ENCODE peak calls at places on chromosome 1, in four cellular contexts. One of them, this sample, is unnamed.
A peak's percentile ranks its signal among the peaks of the same experiment; 100 is the strongest.

GRCh38 chr1:26351591-26352337 is 2.2 kb downstream of the CRYBG2 start:
- DNase-seq in Peyer's patch: no peak
- DNase-seq in esophagus squamous epithelium: no peak
- DNase-seq in left ventricle myocardium inferior: no peak
- DNase-seq in this sample: no peak

GRCh38 chr1:232166942-232167341 is 463.0 kb downstream of the SIPA1L2 start:
- DNase-seq in Peyer's patch: no peak
- DNase-seq in esophagus squamous epithelium: no peak
- DNase-seq in left ventricle myocardium inferior: no peak
- DNase-seq in this sample: no peak

GRCh38 chr1:197619008-197619640 is 156.2 kb downstream of the DENND1B start:
- DNase-seq in esophagus squamous epithelium: no peak
- DNase-seq in left ventricle myocardium inferior: no peak
- DNase-seq in Peyer's patch: no peak
- DNase-seq in this sample: no peak

GRCh38 chr1:9149837-9150581 is 21.1 kb upstream of the GPR157 start:
- DNase-seq in esophagus squamous epithelium: no peak
- DNase-seq in left ventricle myocardium inferior: peak; percentile 53
- DNase-seq in Peyer's patch: no peak
- DNase-seq in this sample: peak; percentile 79

GRCh38 chr1:234737210-234737761 is 127.3 kb upstream of the IRF2BP2 start:
- DNase-seq in esophagus squamous epithelium: no peak
- DNase-seq in Peyer's patch: no peak
- DNase-seq in left ventricle myocardium inferior: no peak
- DNase-seq in this sample: peak; percentile 13

GRCh38 chr1:174626031-174627020 is 178.6 kb downstream of the GPR52 start:
- DNase-seq in esophagus squamous epithelium: no peak
- DNase-seq in left ventricle myocardium inferior: no peak
- DNase-seq in Peyer's patch: no peak
- DNase-seq in this sample: no peak

GRCh38 chr1:157703981-157704380 is 3.4 kb upstream of the FCRL3 start:
- DNase-seq in esophagus squamous epithelium: no peak
- DNase-seq in Peyer's patch: no peak
- DNase-seq in left ventricle myocardium inferior: no peak
- DNase-seq in this sample: no peak

GRCh38 chr1:16248603-16249534 is 11.9 kb upstream of the CPLANE2 start:
- DNase-seq in esophagus squamous epithelium: no peak
- DNase-seq in Peyer's patch: peak; percentile 27
- DNase-seq in left ventricle myocardium inferior: peak; percentile 86
- DNase-seq in this sample: peak; percentile 85

GRCh38 chr1:230066036-230066435 is 1.0 kb upstream of the GALNT2 start:
- DNase-seq in Peyer's patch: no peak
- DNase-seq in left ventricle myocardium inferior: no peak
- DNase-seq in esophagus squamous epithelium: no peak
- DNase-seq in this sample: no peak

GRCh38 chr1:93573940-93574469 is 107.6 kb downstream of the BCAR3 start:
- DNase-seq in esophagus squamous epithelium: no peak
- DNase-seq in Peyer's patch: no peak
- DNase-seq in left ventricle myocardium inferior: peak; percentile 12
- DNase-seq in this sample: no peak

GRCh38 chr1:179709841-179710329 is 33.2 kb upstream of the FAM163A start:
- DNase-seq in esophagus squamous epithelium: no peak
- DNase-seq in left ventricle myocardium inferior: peak; percentile 32
- DNase-seq in Peyer's patch: no peak
- DNase-seq in this sample: no peak

GRCh38 chr1:1890506-1891348 is at the start of gene GNB1:
- DNase-seq in Peyer's patch: peak; percentile 82
- DNase-seq in esophagus squamous epithelium: no peak
- DNase-seq in left ventricle myocardium inferior: peak; percentile 88
- DNase-seq in this sample: peak; percentile 94

GRCh38 chr1:25550155-25550506 is 6.7 kb downstream of the LDLRAP1 start:
- DNase-seq in Peyer's patch: no peak
- DNase-seq in left ventricle myocardium inferior: no peak
- DNase-seq in esophagus squamous epithelium: no peak
- DNase-seq in this sample: no peak

GRCh38 chr1:227362039-227362438 is 43.7 kb upstream of the CDC42BPA start:
- DNase-seq in esophagus squamous epithelium: no peak
- DNase-seq in left ventricle myocardium inferior: no peak
- DNase-seq in Peyer's patch: no peak
- DNase-seq in this sample: no peak

GRCh38 chr1:12417389-12417788 is 187.6 kb downstream of the VPS13D start:
- DNase-seq in esophagus squamous epithelium: no peak
- DNase-seq in Peyer's patch: no peak
- DNase-seq in left ventricle myocardium inferior: no peak
- DNase-seq in this sample: no peak

GRCh38 chr1:51100264-51100880 is 1.7 kb upstream of the C1orf185 start:
- DNase-seq in Peyer's patch: no peak
- DNase-seq in left ventricle myocardium inferior: no peak
- DNase-seq in esophagus squamous epithelium: no peak
- DNase-seq in this sample: no peak

GRCh38 chr1:22471078-22471477 is 19.4 kb downstream of the ZBTB40 start:
- DNase-seq in left ventricle myocardium inferior: peak; percentile 43
- DNase-seq in esophagus squamous epithelium: no peak
- DNase-seq in Peyer's patch: no peak
- DNase-seq in this sample: no peak

GRCh38 chr1:225415307-225415706 is 12.5 kb downstream of the LBR start:
- DNase-seq in left ventricle myocardium inferior: no peak
- DNase-seq in Peyer's patch: no peak
- DNase-seq in esophagus squamous epithelium: no peak
- DNase-seq in this sample: no peak

GRCh38 chr1:183630748-183631147 is 4.8 kb downstream of the ARPC5 start:
- DNase-seq in esophagus squamous epithelium: no peak
- DNase-seq in left ventricle myocardium inferior: no peak
- DNase-seq in Peyer's patch: no peak
- DNase-seq in this sample: no peak

GRCh38 chr1:50615036-50615750 is 191.9 kb upstream of the DMRTA2 start:
- DNase-seq in left ventricle myocardium inferior: no peak
- DNase-seq in Peyer's patch: no peak
- DNase-seq in esophagus squamous epithelium: no peak
- DNase-seq in this sample: no peak

GRCh38 chr1:28601696-28602095 is 9.6 kb downstream of the RAB42 start:
- DNase-seq in Peyer's patch: no peak
- DNase-seq in esophagus squamous epithelium: no peak
- DNase-seq in left ventricle myocardium inferior: no peak
- DNase-seq in this sample: no peak

GRCh38 chr1:248852548-248852947 is 6.3 kb downstream of the ZNF692 start:
- DNase-seq in left ventricle myocardium inferior: no peak
- DNase-seq in Peyer's patch: no peak
- DNase-seq in esophagus squamous epithelium: no peak
- DNase-seq in this sample: no peak

GRCh38 chr1:158654570-158654969 is 31.9 kb downstream of the SPTA1 start:
- DNase-seq in esophagus squamous epithelium: no peak
- DNase-seq in left ventricle myocardium inferior: no peak
- DNase-seq in Peyer's patch: peak; percentile 19
- DNase-seq in this sample: no peak

GRCh38 chr1:54585181-54586066 is 37.4 kb downstream of the ACOT11 start:
- DNase-seq in esophagus squamous epithelium: no peak
- DNase-seq in Peyer's patch: no peak
- DNase-seq in left ventricle myocardium inferior: peak; percentile 73
- DNase-seq in this sample: no peak

GRCh38 chr1:207991331-207991914 is 80.5 kb upstream of the CD34 start:
- DNase-seq in esophagus squamous epithelium: no peak
- DNase-seq in Peyer's patch: no peak
- DNase-seq in left ventricle myocardium inferior: no peak
- DNase-seq in this sample: no peak

GRCh38 chr1:194466706-194467105 is 1280.3 kb upstream of the B3GALT2 start:
- DNase-seq in Peyer's patch: no peak
- DNase-seq in esophagus squamous epithelium: no peak
- DNase-seq in left ventricle myocardium inferior: no peak
- DNase-seq in this sample: no peak

GRCh38 chr1:230977781-230978490 is 725 bp downstream of the TTC13 start:
- DNase-seq in Peyer's patch: peak; percentile 31
- DNase-seq in left ventricle myocardium inferior: peak; percentile 23
- DNase-seq in esophagus squamous epithelium: no peak
- DNase-seq in this sample: peak; percentile 74

GRCh38 chr1:151972533-151973270 is 21.0 kb downstream of the S100A10 start:
- DNase-seq in Peyer's patch: no peak
- DNase-seq in esophagus squamous epithelium: no peak
- DNase-seq in left ventricle myocardium inferior: no peak
- DNase-seq in this sample: no peak

GRCh38 chr1:209546390-209547080 is 37.0 kb upstream of the CAMK1G start:
- DNase-seq in Peyer's patch: no peak
- DNase-seq in esophagus squamous epithelium: no peak
- DNase-seq in left ventricle myocardium inferior: no peak
- DNase-seq in this sample: no peak

GRCh38 chr1:246788895-246789338 is 64.7 kb downstream of the SCCPDH start:
- DNase-seq in left ventricle myocardium inferior: no peak
- DNase-seq in esophagus squamous epithelium: no peak
- DNase-seq in Peyer's patch: no peak
- DNase-seq in this sample: no peak

GRCh38 chr1:70331962-70332361 is 22.6 kb downstream of the ANKRD13C start:
- DNase-seq in left ventricle myocardium inferior: no peak
- DNase-seq in Peyer's patch: no peak
- DNase-seq in esophagus squamous epithelium: no peak
- DNase-seq in this sample: no peak

GRCh38 chr1:182806015-182806678 is 16.6 kb downstream of the NPL start:
- DNase-seq in left ventricle myocardium inferior: no peak
- DNase-seq in esophagus squamous epithelium: no peak
- DNase-seq in Peyer's patch: no peak
- DNase-seq in this sample: no peak

DNA sequence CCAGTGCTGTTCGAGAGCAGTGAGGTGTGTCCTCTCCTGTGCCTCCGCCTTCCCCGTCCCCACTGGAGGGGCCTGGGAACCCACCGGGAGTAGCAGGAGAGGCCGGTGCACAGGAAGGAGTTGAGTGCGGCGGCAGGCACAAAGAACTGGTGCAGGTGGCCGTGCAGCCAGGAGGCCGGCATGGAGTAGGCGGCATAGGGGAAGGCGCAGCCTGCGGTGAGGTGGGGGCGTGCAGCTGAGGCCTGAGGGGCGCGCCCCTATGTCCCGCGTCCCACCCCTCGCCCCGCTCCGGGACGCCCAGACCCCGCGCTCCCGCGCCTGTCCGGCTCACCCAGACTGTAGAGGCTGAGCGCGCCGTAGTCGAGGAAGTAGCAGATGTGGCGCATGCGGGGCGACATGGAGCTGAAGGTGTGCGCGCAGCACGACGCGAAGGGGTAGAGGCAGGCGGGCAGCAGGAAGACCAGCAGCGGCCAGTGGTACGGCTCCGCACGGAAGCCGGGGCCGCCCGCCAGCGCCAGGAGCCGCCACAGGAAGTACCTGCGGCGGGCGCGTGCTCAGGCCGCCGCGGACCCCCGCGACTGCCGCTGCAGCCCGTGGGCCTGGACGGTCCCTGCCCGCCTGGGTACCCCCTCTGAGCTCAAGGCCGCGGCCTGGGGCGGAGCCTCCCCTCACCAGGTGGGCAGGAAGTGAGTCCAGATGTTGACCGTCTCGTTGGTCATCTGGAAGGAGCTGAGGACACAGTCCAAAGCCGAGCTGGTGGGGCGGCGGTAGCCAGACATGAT is 2.2 kb downstream of the PAQR6 start:
- DNase-seq in left ventricle myocardium inferior: no peak
- DNase-seq in esophagus squamous epithelium: no peak
- DNase-seq in Peyer's patch: peak; percentile 25
- DNase-seq in this sample: peak; percentile 73
- H3K4me3 ChIP-seq in left ventricle myocardium inferior: peak overlapping the region; percentile 53
- H3K4me3 ChIP-seq in esophagus squamous epithelium: peak overlapping the region; percentile 41
- H3K4me3 ChIP-seq in Peyer's patch: peak overlapping the region; percentile 39
- H3K4me3 ChIP-seq in this sample: peak overlapping the region; percentile 34

DNA sequence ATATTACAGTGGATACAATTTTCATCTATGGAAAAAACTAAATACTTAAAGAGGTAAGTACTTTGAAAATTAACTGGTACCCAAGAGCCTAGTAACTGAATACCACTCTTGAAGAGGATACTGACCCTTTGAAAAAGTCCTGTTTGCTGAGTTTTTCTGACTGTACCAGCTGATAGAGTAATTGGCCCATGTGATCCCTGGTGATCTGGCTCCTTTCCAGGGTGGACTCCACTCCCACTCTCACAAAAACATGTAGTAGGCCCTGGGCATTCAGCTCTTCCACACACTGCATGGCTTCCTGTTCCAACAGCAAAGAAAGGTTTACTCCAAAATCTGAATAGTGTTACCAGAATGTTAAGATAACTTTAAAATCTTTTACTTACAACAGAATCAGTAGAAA is 53.6 kb upstream of the HP1BP3 start:
- DNase-seq in esophagus squamous epithelium: no peak
- DNase-seq in left ventricle myocardium inferior: no peak
- DNase-seq in Peyer's patch: no peak
- DNase-seq in this sample: no peak
- H3K4me3 ChIP-seq in esophagus squamous epithelium: no peak overlapping the region
- H3K4me3 ChIP-seq in left ventricle myocardium inferior: no peak overlapping the region
- H3K4me3 ChIP-seq in Peyer's patch: no peak overlapping the region
- H3K4me3 ChIP-seq in this sample: no peak overlapping the region

DNA sequence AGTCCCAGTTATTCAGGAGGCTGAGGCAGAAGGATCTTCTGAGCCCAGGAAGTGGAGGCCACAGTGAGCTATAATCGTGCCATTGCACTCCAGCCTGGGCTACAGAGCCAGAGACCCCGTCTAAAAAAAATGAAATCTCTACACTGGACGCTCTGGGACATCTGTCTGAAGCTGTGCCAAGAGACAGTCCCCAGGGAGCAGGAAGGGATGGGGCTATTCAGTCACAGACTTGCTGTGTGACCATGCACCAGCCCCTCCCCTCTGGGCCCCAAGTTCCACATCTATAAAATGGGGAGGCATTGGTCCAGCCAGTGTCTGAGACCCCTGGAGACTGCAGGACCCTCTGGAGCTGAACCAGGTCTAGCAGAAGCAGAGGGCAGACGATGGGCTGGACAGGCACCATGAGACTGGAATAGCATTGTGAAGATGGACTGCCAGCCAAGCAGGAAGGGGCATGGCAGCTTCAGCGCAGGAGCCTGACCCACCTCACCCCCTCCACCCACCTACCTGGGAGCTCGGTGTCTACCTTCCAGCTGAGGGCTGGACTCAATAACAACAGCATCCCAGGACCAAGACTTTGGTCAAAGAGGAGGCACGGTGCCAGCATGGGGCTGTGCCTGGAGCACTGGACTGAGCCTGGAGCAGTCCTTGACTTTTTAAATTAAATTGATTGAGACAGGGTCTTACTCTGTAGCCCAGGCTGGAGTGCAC is 1.4 kb downstream of the TMEM54 start:
- DNase-seq in esophagus squamous epithelium: no peak
- DNase-seq in Peyer's patch: no peak
- DNase-seq in left ventricle myocardium inferior: no peak
- DNase-seq in this sample: peak; percentile 47
- H3K4me3 ChIP-seq in esophagus squamous epithelium: peak overlapping the region; percentile 65
- H3K4me3 ChIP-seq in Peyer's patch: peak overlapping the region; percentile 80
- H3K4me3 ChIP-seq in left ventricle myocardium inferior: no peak overlapping the region
- H3K4me3 ChIP-seq in this sample: no peak overlapping the region

DNA sequence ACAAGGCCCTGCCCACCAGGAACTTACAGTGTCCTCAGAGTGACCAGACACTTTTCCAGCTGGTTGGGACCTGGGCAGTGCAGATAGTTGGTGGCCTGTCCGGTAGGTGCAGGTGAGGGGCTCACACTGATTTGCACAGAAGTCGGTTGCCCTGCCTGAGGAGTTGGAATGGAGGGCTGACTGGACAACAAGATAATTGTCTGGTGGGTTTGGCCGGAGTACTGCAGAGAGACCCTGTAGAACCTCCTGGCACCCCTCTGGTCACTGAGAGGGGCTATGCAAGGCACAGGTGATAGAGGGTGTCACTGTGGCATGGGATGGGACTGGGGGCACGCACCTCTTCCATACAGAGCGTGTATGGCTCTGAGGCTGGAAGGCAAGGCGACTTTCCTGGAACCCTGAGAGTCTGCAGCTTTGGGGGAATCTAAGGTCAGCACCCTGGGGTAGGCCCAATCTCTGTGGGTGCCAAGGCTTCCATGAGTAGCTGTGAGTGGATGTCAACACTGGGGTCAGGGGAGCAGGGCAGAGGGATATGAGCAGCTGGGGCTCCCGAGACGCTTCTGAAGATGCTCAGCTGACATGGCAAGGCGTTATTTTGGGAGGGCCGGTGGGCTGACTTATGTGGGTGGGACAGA is 7.6 kb upstream of the PLA2G2D start:
- DNase-seq in Peyer's patch: no peak
- DNase-seq in left ventricle myocardium inferior: no peak
- DNase-seq in esophagus squamous epithelium: no peak
- DNase-seq in this sample: peak; percentile 25
- H3K4me3 ChIP-seq in Peyer's patch: no peak overlapping the region
- H3K4me3 ChIP-seq in left ventricle myocardium inferior: no peak overlapping the region
- H3K4me3 ChIP-seq in esophagus squamous epithelium: no peak overlapping the region
- H3K4me3 ChIP-seq in this sample: no peak overlapping the region